ENCODE peak calls at places on chromosome 12, in nine cellular contexts. Y is amniotic stem cell; E is stimulated activated CD8-positive, alpha-beta memory T cell treated with anti-CD3 and anti-CD28 coated beads, Interleukin-7, amount 100 ng/mL, for 48 hours; W is GM12891; I is RKO; U is lung microvascular endothelial cell; T is stimulated activated effector memory CD8-positive, alpha-beta T cell treated with anti-CD3 and anti-CD28 coated beads, Interleukin-12 subunit alpha, Interleukin-12 subunit beta, amount 100 ng/mL, for 72 hours; B is esophagus squamous epithelium; O is colonic mucosa. L is an unnamed sample.

GRCh38 chr12:51218607-51219161 is 822 bp upstream of the POU6F1 start:
- DNase-seq in T (no peak), B (no peak), I (peak; percentile 71), W (no peak), E (no peak), U (peak; percentile 52), Y (no peak), O (peak; percentile 42), L (peak; percentile 65)

GRCh38 chr12:105921872-105922669 is 216.7 kb downstream of the NUAK1 start:
- DNase-seq in B (no peak), U (no peak), I (no peak), T (no peak), W (no peak), Y (no peak), O (no peak), E (no peak), L (no peak)

GRCh38 chr12:65522956-65523857 is 244.7 kb downstream of the MSRB3 start:
- DNase-seq in Y (no peak), W (no peak), B (no peak), I (no peak), U (peak; percentile 25), O (no peak), E (no peak), T (no peak), L (no peak)

GRCh38 chr12:96510306-96510764 is 21.0 kb downstream of the CFAP54 start:
- DNase-seq in B (no peak), T (no peak), E (no peak), Y (no peak), O (no peak), U (peak; percentile 90), W (no peak), I (no peak), L (no peak)

GRCh38 chr12:132395192-132395907 is 66.0 kb upstream of the GALNT9 start:
- DNase-seq in I (no peak), E (no peak), U (no peak), O (no peak), Y (no peak), B (no peak), W (no peak), T (no peak), L (no peak)

GRCh38 chr12:128644664-128645296 is 179.0 kb downstream of the SLC15A4 start:
- DNase-seq in W (peak; percentile 42), E (no peak), T (peak; percentile 34), I (no peak), B (no peak), O (peak; percentile 70), Y (no peak), U (no peak), L (peak; percentile 40)

GRCh38 chr12:98591209-98591608 is 2.3 kb upstream of the SLC25A3 start:
- DNase-seq in O (no peak), E (no peak), Y (no peak), W (no peak), B (no peak), U (no peak), T (no peak), I (no peak), L (no peak)

GRCh38 chr12:108315486-108316105 is 23.5 kb downstream of the CMKLR1 start:
- DNase-seq in W (no peak), I (no peak), T (no peak), U (no peak), E (no peak), B (no peak), O (no peak), Y (no peak), L (no peak)

GRCh38 chr12:119988788-119989618 is at the start of gene BICDL1:
- DNase-seq in W (peak; percentile 90), Y (peak; percentile 30), E (peak; percentile 99), T (peak; percentile 94), I (peak; percentile 84), B (peak; percentile 66), O (peak; percentile 92), U (peak; percentile 62), L (peak; percentile 97)

GRCh38 chr12:109452489-109452888 is 24.6 kb downstream of the KCTD10 start:
- DNase-seq in E (no peak), I (no peak), Y (no peak), B (no peak), U (no peak), W (no peak), O (no peak), T (no peak), L (no peak)

GRCh38 chr12:130665753-130666152 is 50.3 kb downstream of the RIMBP2 start:
- DNase-seq in B (no peak), E (no peak), Y (no peak), O (no peak), W (no peak), I (no peak), T (no peak), U (no peak), L (no peak)

GRCh38 chr12:56884421-56884820 is 49.8 kb downstream of the SDR9C7 start:
- DNase-seq in U (no peak), B (no peak), E (no peak), O (no peak), T (no peak), Y (no peak), W (no peak), I (peak; percentile 69), L (no peak)

GRCh38 chr12:27333311-27334009 is 824 bp downstream of the BMAL2 start:
- DNase-seq in U (peak; percentile 34), E (no peak), T (peak; percentile 32), I (peak; percentile 44), O (peak; percentile 52), W (no peak), B (no peak), Y (no peak), L (peak; percentile 53)

GRCh38 chr12:93894391-93895095 is 217.4 kb downstream of the CRADD start:
- DNase-seq in U (no peak), Y (no peak), W (no peak), E (no peak), O (peak; percentile 53), B (no peak), T (no peak), I (no peak), L (no peak)

GRCh38 chr12:125519026-125519651 is 453.9 kb downstream of the AACS start:
- DNase-seq in O (no peak), U (no peak), E (no peak), I (no peak), T (no peak), Y (no peak), W (no peak), B (no peak), L (peak; percentile 34)

GRCh38 chr12:14157129-14157747 is 175.8 kb upstream of the GRIN2B start:
- DNase-seq in I (no peak), B (no peak), O (no peak), Y (no peak), T (no peak), E (no peak), U (no peak), W (peak; percentile 49), L (no peak)

L was measured in stomach.